ENCODE peak calls at places on chromosomes 5 and 9, in eight cellular contexts. T is transverse colon, C is A549, E is K562, O is GM12878, I is sigmoid colon, J is stomach, A is upper lobe of left lung. W is an unnamed sample.

GRCh38 chr9:98502311-98502975 is 206.3 kb downstream of the GABBR2 start:
- DNase-seq in T (no peak), C (no peak), E (no peak), O (no peak), I (no peak), J (no peak), A (peak; percentile 71), W (no peak)

GRCh38 chr9:70569070-70569772 is 154.8 kb upstream of the KLF9 start:
- DNase-seq in T (no peak), C (no peak), E (no peak), O (no peak), I (no peak), J (no peak), A (no peak), W (no peak)

GRCh38 chr5:67792891-67793290 is 422.7 kb upstream of the PIK3R1 start:
- DNase-seq in T (no peak), C (no peak), E (no peak), O (no peak), I (peak; percentile 90), J (no peak), A (no peak), W (no peak)

GRCh38 chr9:78821126-78821822 is 524.3 kb downstream of the PSAT1 start:
- DNase-seq in T (no peak), C (peak; percentile 20), E (peak; percentile 30), O (no peak), I (no peak), J (no peak), A (no peak), W (no peak)

GRCh38 chr9:79012561-79012960 is 559.2 kb upstream of the TLE4 start:
- DNase-seq in T (no peak), C (no peak), E (no peak), O (no peak), I (no peak), J (no peak), A (no peak), W (no peak)

GRCh38 chr9:27365977-27366376 is 69.0 kb upstream of the EQTN start:
- DNase-seq in T (no peak), C (no peak), E (no peak), O (peak; percentile 74), I (no peak), J (no peak), A (no peak), W (no peak)

GRCh38 chr5:14730881-14731280 is 66.4 kb downstream of the OTULIN start:
- DNase-seq in T (no peak), C (no peak), E (no peak), O (no peak), I (no peak), J (no peak), A (no peak), W (no peak)

GRCh38 chr9:107989544-107989943 is 500.0 kb upstream of the KLF4 start:
- DNase-seq in T (no peak), C (no peak), E (no peak), O (no peak), I (peak; percentile 68), J (no peak), A (peak; percentile 33), W (no peak)

GRCh38 chr5:180495991-180496741 is 2.0 kb downstream of the CNOT6 start:
- DNase-seq in T (no peak), C (no peak), E (no peak), O (no peak), I (no peak), J (no peak), A (no peak), W (no peak)

GRCh38 chr5:180495292-180495691 is 1.1 kb downstream of the CNOT6 start:
- DNase-seq in T (no peak), C (no peak), E (no peak), O (no peak), I (no peak), J (no peak), A (no peak), W (no peak)

GRCh38 chr5:180494060-180494509 is at the start of gene CNOT6:
- DNase-seq in T (peak; percentile 95), C (peak; percentile 86), E (peak; percentile 97), O (peak; percentile 65), I (peak; percentile 95), J (peak; percentile 94), A (peak; percentile 93), W (peak; percentile 96)

GRCh38 chr5:180492226-180492903 is 1.8 kb upstream of the CNOT6 start:
- DNase-seq in T (no peak), C (no peak), E (no peak), O (no peak), I (no peak), J (no peak), A (no peak), W (no peak)

GRCh38 chr5:180494510-180495181 is 467 bp downstream of the CNOT6 start:
- DNase-seq in T (peak; percentile 38), C (peak; percentile 40), E (peak; percentile 76), O (no peak), I (peak; percentile 71), J (peak; percentile 50), A (peak; percentile 56), W (peak; percentile 38)
- TF ChIP-seq POLR2A in T (no peak), C (peak; percentile 30), E (no peak), O (peak; percentile 43), I (no peak), J (no peak), A (no peak), W (no peak)

GRCh38 chr5:92906798-92907380 is 674.1 kb downstream of the NR2F1-AS1 start:
- DNase-seq in T (no peak), C (no peak), E (no peak), O (no peak), I (no peak), J (no peak), A (no peak), W (no peak)

GRCh38 chr5:92899611-92900010 is 681.4 kb downstream of the NR2F1-AS1 start:
- DNase-seq in T (no peak), C (no peak), E (no peak), O (no peak), I (no peak), J (no peak), A (no peak), W (no peak)

GRCh38 chr5:92907914-92908606 is 673.0 kb downstream of the NR2F1-AS1 start:
- DNase-seq in T (no peak), C (no peak), E (no peak), O (peak; percentile 8), I (no peak), J (no peak), A (no peak), W (no peak)

GRCh38 chr5:92908952-92909351 is 672.1 kb downstream of the NR2F1-AS1 start:
- DNase-seq in T (no peak), C (no peak), E (no peak), O (no peak), I (no peak), J (no peak), A (no peak), W (no peak)

DNA sequence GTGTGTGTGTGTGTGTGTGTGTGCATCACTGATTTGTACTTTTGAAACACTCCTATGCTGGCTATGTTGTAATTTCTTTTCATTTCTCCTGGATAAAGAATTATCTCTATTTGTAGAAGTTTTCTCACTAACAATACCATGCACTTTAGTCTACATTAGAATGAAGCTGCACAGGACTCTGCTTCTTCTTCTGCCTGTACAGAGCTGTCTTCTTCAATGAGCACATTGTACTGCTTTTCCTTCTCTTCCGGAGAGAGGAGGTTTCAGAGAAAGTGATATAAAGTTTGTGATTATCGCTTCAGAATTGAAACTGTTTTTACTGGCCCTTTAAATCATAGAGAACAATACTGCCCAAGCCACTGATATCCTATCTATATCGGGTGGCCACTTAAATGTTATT is 677.0 kb downstream of the NR2F1-AS1 start:
- DNase-seq in T (no peak), C (no peak), E (no peak), O (no peak), I (no peak), J (no peak), A (no peak), W (no peak)
- H3K4me3 ChIP-seq in T (no peak overlapping the region), C (no peak overlapping the region), E (no peak overlapping the region), O (no peak overlapping the region), I (no peak overlapping the region), J (no peak overlapping the region), A (no peak overlapping the region), W (no peak overlapping the region)

DNA sequence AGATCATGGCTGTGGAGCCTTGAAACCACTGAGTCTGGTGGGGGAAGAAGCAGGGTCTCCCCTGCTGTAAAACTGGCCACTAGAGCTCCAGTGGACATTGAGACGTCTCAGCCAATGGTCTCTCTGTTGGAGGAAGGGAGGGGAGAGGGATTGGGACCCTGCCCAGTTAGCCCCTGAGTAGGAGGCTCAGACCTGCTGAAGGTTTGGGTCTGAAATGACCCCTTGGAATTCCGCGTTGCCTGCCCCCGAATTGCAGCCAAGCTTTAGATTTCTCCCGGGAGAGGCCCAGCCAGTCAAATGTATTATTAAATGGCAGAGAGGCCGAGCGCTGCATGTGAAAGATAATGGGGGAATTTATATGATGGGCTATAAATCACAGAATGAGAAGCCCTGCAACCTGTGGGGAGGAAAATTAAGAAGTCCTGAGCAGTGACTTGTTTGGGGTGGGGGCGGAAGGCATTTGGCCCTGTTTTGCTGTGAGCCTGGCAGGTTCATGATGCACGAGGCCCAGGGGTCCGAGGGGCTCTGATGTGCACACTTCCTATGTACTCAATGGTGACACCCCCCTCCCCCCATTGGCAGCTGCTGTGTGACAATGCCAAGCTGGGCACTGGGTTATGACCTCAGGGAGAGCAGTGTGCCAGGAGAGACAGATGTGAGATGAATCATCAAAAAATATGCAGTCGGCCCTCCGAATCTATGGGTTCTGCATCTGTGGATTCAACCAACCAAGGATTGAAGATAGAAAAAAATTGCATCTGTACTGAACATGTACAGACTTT is 13.8 kb upstream of the DAB2IP start:
- DNase-seq in T (no peak), C (peak; percentile 49), E (no peak), O (no peak), I (no peak), J (no peak), A (no peak), W (peak; percentile 22)
- TF ChIP-seq EP300 in T (no peak), C (no peak), E (no peak), O (no peak), I (no peak), J (no peak), A (no peak), W (no peak)

GRCh38 chr5:175880213-175880612 is 8.8 kb downstream of the CPLX2 start:
- DNase-seq in T (no peak), C (no peak), E (no peak), O (no peak), I (no peak), J (no peak), A (no peak), W (no peak)

GRCh38 chr5:175878021-175878420 is 6.6 kb downstream of the CPLX2 start:
- DNase-seq in T (no peak), C (no peak), E (no peak), O (no peak), I (no peak), J (no peak), A (no peak), W (no peak)

GRCh38 chr5:175878544-175879438 is 7.4 kb downstream of the CPLX2 start:
- DNase-seq in T (no peak), C (no peak), E (peak; percentile 86), O (no peak), I (no peak), J (peak; percentile 29), A (no peak), W (no peak)

GRCh38 chr5:175880797-175881312 is 9.5 kb downstream of the CPLX2 start:
- DNase-seq in T (no peak), C (no peak), E (no peak), O (no peak), I (no peak), J (no peak), A (no peak), W (no peak)

DNA sequence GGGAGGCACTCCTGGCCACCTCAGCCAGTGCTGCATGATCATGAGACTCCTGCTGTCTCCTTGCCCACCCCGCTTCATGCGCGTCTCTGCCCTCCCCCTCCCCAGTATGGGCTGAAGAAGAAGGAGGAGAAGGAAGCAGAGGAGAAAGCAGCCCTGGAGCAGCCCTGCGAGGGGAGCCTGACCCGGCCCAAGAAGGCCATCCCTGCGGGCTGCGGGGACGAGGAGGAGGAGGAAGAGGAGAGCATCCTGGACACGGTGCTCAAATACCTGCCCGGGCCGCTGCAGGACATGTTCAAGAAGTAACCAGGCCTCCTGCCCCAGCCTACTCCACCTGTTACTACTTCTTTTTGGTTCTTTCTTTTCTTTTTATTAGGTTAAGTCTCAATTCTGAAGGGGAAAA is 8.4 kb downstream of the CPLX2 start:
- DNase-seq in T (no peak), C (no peak), E (no peak), O (no peak), I (no peak), J (no peak), A (no peak), W (no peak)
- TF ChIP-seq POLR2A in T (no peak), C (no peak), E (no peak), O (no peak), I (no peak), J (no peak), A (no peak), W (no peak)

W was measured in ovary.